ENCODE peak calls at places on chromosomes 7 and 10, in four cellular contexts. R is AG04450, Y is thoracic aorta, A is HFFc6. H is an unnamed sample.

GRCh38 chr7:3415730-3416366 is 114.8 kb downstream of the SDK1 start:
- DNase-seq in R (no peak), Y (no peak), A (no peak), H (no peak)

GRCh38 chr10:44510716-44511115 is 125.8 kb upstream of the CXCL12 start:
- DNase-seq in R (no peak), Y (no peak), A (peak), H (no peak)

GRCh38 chr10:91146146-91146545 is 74.3 kb upstream of the PCGF5 start:
- DNase-seq in R (no peak), Y (no peak), A (no peak), H (no peak)

GRCh38 chr7:38858281-38858884 is 50.6 kb downstream of the VPS41 start:
- DNase-seq in R (peak), Y (no peak), A (peak), H (no peak)

GRCh38 chr7:117066668-117067067 is 113.4 kb downstream of the ST7 start:
- DNase-seq in R (no peak), Y (no peak), A (no peak), H (no peak)

GRCh38 chr7:92765725-92766124 is 70.6 kb downstream of the CDK6 start:
- DNase-seq in R (no peak), Y (no peak), A (peak), H (no peak)

GRCh38 chr10:128908109-128908898 is 558.7 kb upstream of the MGMT start:
- DNase-seq in R (no peak), Y (no peak), A (no peak), H (no peak)

GRCh38 chr7:158028971-158029370 is 558.7 kb downstream of the PTPRN2 start:
- DNase-seq in R (no peak), Y (no peak), A (no peak), H (no peak)

GRCh38 chr7:12684733-12685132 is 2.7 kb upstream of the ARL4A start:
- DNase-seq in R (no peak), Y (no peak), A (no peak), H (no peak)

GRCh38 chr7:12685550-12685949 is 1.9 kb upstream of the ARL4A start:
- DNase-seq in R (no peak), Y (peak), A (no peak), H (no peak)

GRCh38 chr7:12686894-12687212 is 580 bp upstream of the ARL4A start:
- DNase-seq in R (no peak), Y (no peak), A (no peak), H (no peak)

GRCh38 chr7:12687213-12688171 is at the start of gene ARL4A:
- DNase-seq in R (peak), Y (peak), A (peak), H (peak)

GRCh38 chr7:12686234-12686893 is 1.1 kb upstream of the ARL4A start:
- DNase-seq in R (peak), Y (peak), A (peak), H (peak)
- TF ChIP-seq CTCF in R (peak), Y (peak), A (peak), H (no peak)

GRCh38 chr10:122271076-122271475 is at the start of gene BTBD16:
- DNase-seq in R (no peak), Y (no peak), A (no peak), H (no peak)

GRCh38 chr10:122267849-122268737 is 3.0 kb upstream of the BTBD16 start:
- DNase-seq in R (no peak), Y (no peak), A (peak), H (no peak)

GRCh38 chr10:122265896-122266295 is 5.2 kb upstream of the BTBD16 start:
- DNase-seq in R (no peak), Y (no peak), A (no peak), H (no peak)

GRCh38 chr10:122264931-122265330 is 6.2 kb upstream of the BTBD16 start:
- DNase-seq in R (no peak), Y (no peak), A (no peak), H (no peak)

DNA sequence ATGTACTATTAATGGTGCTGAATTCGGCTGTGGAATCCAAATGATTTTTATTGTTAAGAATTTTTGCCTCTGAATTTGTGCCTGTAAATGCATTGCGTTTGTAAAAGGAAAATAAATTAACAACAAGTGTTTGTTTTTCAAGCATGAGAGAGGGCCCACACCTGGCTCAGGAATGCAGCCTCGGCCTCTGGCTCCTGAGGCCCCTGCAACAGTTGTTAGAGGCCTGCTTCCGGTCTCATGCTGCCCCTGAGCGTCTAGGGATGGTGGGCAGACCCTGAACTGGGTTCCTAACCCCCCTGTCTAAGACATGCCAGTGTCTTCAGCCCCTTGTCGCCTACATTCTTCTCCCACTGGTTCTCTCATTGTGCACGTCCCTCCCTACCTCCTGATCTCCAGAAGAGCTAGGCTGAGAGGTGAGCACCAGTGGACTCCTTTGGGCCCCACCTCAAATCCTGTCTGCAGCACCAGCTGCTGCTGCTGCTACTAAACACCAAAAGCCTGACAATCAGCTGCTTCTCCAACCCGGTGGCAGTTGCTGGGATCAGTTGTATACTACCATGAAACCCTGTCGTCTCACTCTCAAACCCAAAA is 1.9 kb upstream of the BTBD16 start:
- DNase-seq in R (no peak), Y (no peak), A (no peak), H (no peak)
- TF ChIP-seq CTCF in R (no peak), Y (no peak), A (no peak), H (no peak)

GRCh38 chr10:17597386-17597785 is 19.8 kb downstream of the HACD1 start:
- DNase-seq in R (no peak), Y (no peak), A (no peak), H (no peak)

DNA sequence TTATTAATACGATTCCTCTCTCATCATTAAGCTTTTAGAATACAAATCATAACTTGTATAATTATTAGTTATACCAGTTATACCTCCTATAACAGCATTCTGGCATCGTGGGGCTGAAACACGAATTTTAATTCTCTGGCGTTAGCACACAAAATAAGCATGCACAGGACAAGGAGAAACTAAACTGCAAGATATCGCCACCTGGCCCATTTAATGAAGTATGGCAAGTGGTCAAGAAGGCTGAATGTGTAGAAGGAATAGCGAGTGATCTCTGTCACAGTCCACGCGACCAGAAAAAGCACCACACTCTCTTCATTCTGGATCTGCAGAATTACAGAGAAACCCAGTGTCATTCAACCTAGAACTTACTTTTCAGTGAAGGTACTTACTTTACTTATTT is 18.1 kb downstream of the HACD1 start:
- DNase-seq in R (peak), Y (no peak), A (peak), H (no peak)
- TF ChIP-seq CTCF in R (peak), Y (no peak), A (peak), H (no peak)

DNA sequence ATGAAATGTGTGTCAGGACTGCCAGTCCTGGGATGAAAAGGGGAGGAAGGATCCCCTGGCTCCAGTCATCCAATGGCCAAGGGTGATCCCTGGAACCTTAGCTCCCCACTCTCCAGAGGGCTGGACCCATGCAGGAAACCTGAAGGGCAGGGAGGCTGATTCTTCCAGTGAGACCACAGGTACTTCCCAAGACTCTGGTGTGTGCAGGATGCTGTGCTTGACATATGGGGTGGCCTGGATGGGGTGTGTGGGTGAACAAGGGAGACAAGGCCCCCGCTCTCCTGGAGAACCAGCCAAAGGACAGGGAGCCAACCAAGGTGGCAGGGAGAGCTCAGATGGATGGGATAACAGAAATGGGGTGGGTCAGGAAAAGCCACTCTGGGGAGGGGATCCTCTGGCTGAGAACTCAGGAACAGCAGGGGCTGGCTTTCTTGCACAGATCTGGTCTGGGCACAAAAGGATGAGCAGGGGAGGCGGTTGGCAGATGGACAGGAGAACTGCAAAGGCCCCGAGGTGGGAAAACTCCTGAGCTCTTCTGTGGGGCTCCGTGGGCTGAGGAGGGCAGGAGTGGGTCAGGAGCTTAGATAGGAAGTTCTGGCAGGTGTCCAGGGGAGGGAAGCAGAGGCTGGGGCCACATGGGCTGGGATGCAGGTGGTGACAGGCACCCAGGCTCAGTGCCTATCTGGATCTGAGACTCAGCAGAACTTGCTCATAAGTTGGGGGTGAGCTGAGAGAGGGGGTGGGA is 100.6 kb downstream of the ARHGAP22 start:
- DNase-seq in R (no peak), Y (no peak), A (no peak), H (no peak)
- TF ChIP-seq CTCF in R (no peak), Y (no peak), A (no peak), H (no peak)

DNA sequence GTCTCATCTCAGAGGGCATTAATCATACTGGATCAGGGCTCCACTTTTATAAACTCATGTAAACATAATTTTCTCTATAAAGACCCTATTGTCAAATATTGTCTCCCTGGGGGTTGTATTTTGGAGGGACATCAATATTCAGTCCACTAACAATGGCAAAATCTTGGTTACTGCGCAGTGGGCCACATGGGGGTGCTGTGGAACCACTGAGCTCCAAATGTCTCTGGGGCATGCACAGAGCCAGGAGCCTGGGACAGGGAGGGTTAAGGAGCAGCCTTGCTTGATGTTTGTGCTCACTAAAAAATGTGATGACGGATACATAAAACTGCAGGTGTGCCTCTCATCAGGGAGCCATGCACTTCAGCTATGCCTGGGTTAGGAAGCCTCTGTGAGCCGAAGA is 62.1 kb upstream of the PRSS58 start:
- DNase-seq in R (no peak), Y (no peak), A (no peak), H (no peak)
- TF ChIP-seq CTCF in R (no peak), Y (no peak), A (peak), H (no peak)

DNA sequence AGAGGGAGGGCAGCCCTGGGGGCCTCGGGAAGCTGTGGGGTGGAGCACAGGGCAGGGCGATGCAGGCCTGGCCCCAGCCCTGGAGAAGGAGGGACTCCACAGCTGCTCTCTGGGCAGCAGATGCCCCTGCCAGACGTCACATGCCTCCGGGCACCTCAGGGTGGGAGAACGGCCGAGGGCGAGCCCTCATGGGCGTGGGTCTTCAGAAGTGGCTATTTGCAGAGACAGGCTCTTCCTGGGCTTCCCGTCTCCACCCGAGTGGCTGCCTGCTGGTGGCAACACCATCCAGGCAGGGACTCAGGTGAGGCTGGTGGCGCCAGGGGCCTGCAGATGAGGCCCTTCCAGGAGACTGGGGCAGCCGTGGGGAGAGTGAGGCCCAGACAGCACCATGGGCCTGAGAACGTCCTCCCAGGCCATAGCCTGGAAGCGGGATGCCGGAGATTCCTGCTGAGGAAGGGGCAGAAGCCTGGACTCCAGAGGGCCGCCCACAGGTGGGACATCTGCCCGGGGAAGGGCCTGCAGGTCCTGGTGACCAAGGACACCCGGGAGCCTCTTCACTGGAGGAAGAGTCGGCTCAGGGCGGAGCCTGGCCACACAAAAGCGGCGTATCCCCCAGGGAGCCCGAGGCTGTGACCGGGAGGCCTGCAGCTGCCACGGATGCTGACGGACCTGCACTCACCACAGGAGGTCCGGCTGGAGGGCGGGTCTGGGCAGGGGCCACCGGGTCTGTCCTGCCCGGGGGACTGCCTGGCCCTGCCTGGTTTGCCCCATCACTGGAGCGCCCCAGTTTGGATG is 15.7 kb upstream of the ADGRA1 start:
- DNase-seq in R (no peak), Y (no peak), A (no peak), H (no peak)
- TF ChIP-seq CTCF in R (no peak), Y (no peak), A (no peak), H (no peak)

GRCh38 chr7:99459087-99459486 is 6.9 kb downstream of the ATP5MF start:
- DNase-seq in R (no peak), Y (no peak), A (peak), H (no peak)

GRCh38 chr7:99457646-99458493 is 8.1 kb downstream of the ATP5MF start:
- DNase-seq in R (no peak), Y (no peak), A (no peak), H (no peak)

GRCh38 chr7:99460651-99461050 is 5.3 kb downstream of the ATP5MF start:
- DNase-seq in R (no peak), Y (no peak), A (no peak), H (no peak)

GRCh38 chr7:99457050-99457645 is 8.8 kb downstream of the ATP5MF start:
- DNase-seq in R (no peak), Y (no peak), A (no peak), H (no peak)

GRCh38 chr7:99461221-99461620 is 4.7 kb downstream of the ATP5MF start:
- DNase-seq in R (no peak), Y (no peak), A (no peak), H (no peak)
- TF ChIP-seq CTCF in R (peak), Y (no peak), A (peak), H (no peak)